ENCODE peak calls at places on chromosomes 7 and 10, in eight cellular contexts. One of them, this sample, is unnamed. For H3K9me3, the result is how much of the 10 kb centered on the place peaks cover.

GRCh38 chr7:16818732-16819131 is 13.9 kb upstream of the AGR2 start:
- DNase-seq in tibial nerve: no peak
- DNase-seq in heart left ventricle: no peak
- DNase-seq in suprapubic skin: no peak
- DNase-seq in body of pancreas: no peak
- DNase-seq in stomach: no peak
- DNase-seq in right lobe of liver: no peak
- DNase-seq in GM12878: no peak
- DNase-seq in this sample: no peak

GRCh38 chr7:140899883-140900282 is 24.8 kb downstream of the BRAF start:
- DNase-seq in heart left ventricle: no peak
- DNase-seq in tibial nerve: no peak
- DNase-seq in stomach: no peak
- DNase-seq in right lobe of liver: no peak
- DNase-seq in GM12878: no peak
- DNase-seq in body of pancreas: no peak
- DNase-seq in suprapubic skin: no peak
- DNase-seq in this sample: no peak

GRCh38 chr10:93403152-93403551 is 79.0 kb downstream of the MYOF start:
- DNase-seq in heart left ventricle: no peak
- DNase-seq in right lobe of liver: no peak
- DNase-seq in GM12878: no peak
- DNase-seq in body of pancreas: no peak
- DNase-seq in tibial nerve: no peak
- DNase-seq in stomach: no peak
- DNase-seq in suprapubic skin: no peak
- DNase-seq in this sample: no peak

GRCh38 chr7:111835066-111835465 is 272.8 kb upstream of the IMMP2L start:
- DNase-seq in right lobe of liver: no peak
- DNase-seq in tibial nerve: no peak
- DNase-seq in body of pancreas: no peak
- DNase-seq in stomach: no peak
- DNase-seq in suprapubic skin: no peak
- DNase-seq in GM12878: no peak
- DNase-seq in heart left ventricle: no peak
- DNase-seq in this sample: no peak

GRCh38 chr10:99761395-99761794 is 21.0 kb upstream of the ABCC2 start:
- DNase-seq in suprapubic skin: no peak
- DNase-seq in heart left ventricle: no peak
- DNase-seq in tibial nerve: no peak
- DNase-seq in stomach: no peak
- DNase-seq in right lobe of liver: no peak
- DNase-seq in body of pancreas: no peak
- DNase-seq in GM12878: no peak
- DNase-seq in this sample: no peak

GRCh38 chr10:73774637-73775036 is 7.2 kb upstream of the CHCHD1 start:
- DNase-seq in suprapubic skin: no peak
- DNase-seq in right lobe of liver: no peak
- DNase-seq in stomach: no peak
- DNase-seq in heart left ventricle: no peak
- DNase-seq in tibial nerve: no peak
- DNase-seq in GM12878: no peak
- DNase-seq in body of pancreas: no peak
- DNase-seq in this sample: no peak

GRCh38 chr10:17229967-17230682 is 2.1 kb downstream of the VIM start:
- DNase-seq in right lobe of liver: peak
- DNase-seq in suprapubic skin: peak
- DNase-seq in GM12878: peak
- DNase-seq in tibial nerve: peak
- DNase-seq in heart left ventricle: peak
- DNase-seq in stomach: peak
- DNase-seq in body of pancreas: peak
- DNase-seq in this sample: peak

GRCh38 chr7:127938588-127938987 is 92.6 kb downstream of the LRRC4 start:
- DNase-seq in GM12878: no peak
- DNase-seq in right lobe of liver: no peak
- DNase-seq in body of pancreas: no peak
- DNase-seq in tibial nerve: no peak
- DNase-seq in stomach: no peak
- DNase-seq in heart left ventricle: no peak
- DNase-seq in suprapubic skin: no peak
- DNase-seq in this sample: no peak

GRCh38 chr7:30173058-30173897 is 38.5 kb downstream of the MTURN start:
- DNase-seq in stomach: peak
- DNase-seq in heart left ventricle: peak
- DNase-seq in body of pancreas: peak
- DNase-seq in suprapubic skin: peak
- DNase-seq in GM12878: no peak
- DNase-seq in right lobe of liver: no peak
- DNase-seq in tibial nerve: peak
- DNase-seq in this sample: peak

GRCh38 chr10:22988581-22989360 is 60.9 kb downstream of the ARMC3 start:
- DNase-seq in body of pancreas: peak
- DNase-seq in GM12878: peak
- DNase-seq in stomach: peak
- DNase-seq in suprapubic skin: no peak
- DNase-seq in right lobe of liver: no peak
- DNase-seq in tibial nerve: peak
- DNase-seq in heart left ventricle: peak
- DNase-seq in this sample: peak

GRCh38 chr7:36370046-36370445 is 19.6 kb upstream of the ANLN start:
- DNase-seq in stomach: no peak
- DNase-seq in right lobe of liver: no peak
- DNase-seq in heart left ventricle: no peak
- DNase-seq in suprapubic skin: no peak
- DNase-seq in GM12878: no peak
- DNase-seq in tibial nerve: no peak
- DNase-seq in body of pancreas: no peak
- DNase-seq in this sample: no peak

GRCh38 chr10:17453377-17454091 is 861 bp downstream of the ST8SIA6 start:
- DNase-seq in suprapubic skin: no peak
- DNase-seq in GM12878: no peak
- DNase-seq in right lobe of liver: peak
- DNase-seq in heart left ventricle: peak
- DNase-seq in stomach: peak
- DNase-seq in tibial nerve: peak
- DNase-seq in body of pancreas: peak
- DNase-seq in this sample: no peak

GRCh38 chr10:43863859-43864591 is 215.3 kb upstream of the ZNF32 start:
- DNase-seq in heart left ventricle: peak
- DNase-seq in tibial nerve: no peak
- DNase-seq in stomach: peak
- DNase-seq in body of pancreas: no peak
- DNase-seq in suprapubic skin: no peak
- DNase-seq in right lobe of liver: peak
- DNase-seq in GM12878: no peak
- DNase-seq in this sample: no peak

GRCh38 chr10:130038019-130038555 is 72.5 kb downstream of the C10orf143 start:
- DNase-seq in heart left ventricle: no peak
- DNase-seq in right lobe of liver: peak
- DNase-seq in tibial nerve: no peak
- DNase-seq in suprapubic skin: no peak
- DNase-seq in stomach: no peak
- DNase-seq in body of pancreas: peak
- DNase-seq in GM12878: no peak
- DNase-seq in this sample: peak

GRCh38 chr10:79266543-79267312 is 80.5 kb upstream of the PPIF start:
- DNase-seq in body of pancreas: no peak
- DNase-seq in GM12878: peak
- DNase-seq in tibial nerve: no peak
- DNase-seq in right lobe of liver: peak
- DNase-seq in suprapubic skin: peak
- DNase-seq in stomach: peak
- DNase-seq in heart left ventricle: peak
- DNase-seq in this sample: peak

GRCh38 chr7:149884016-149884415 is 10.2 kb downstream of the ATP6V0E2 start:
- DNase-seq in GM12878: no peak
- DNase-seq in body of pancreas: peak
- DNase-seq in stomach: peak
- DNase-seq in tibial nerve: no peak
- DNase-seq in right lobe of liver: peak
- DNase-seq in suprapubic skin: no peak
- DNase-seq in heart left ventricle: no peak
- DNase-seq in this sample: no peak
- H3K4me3 ChIP-seq in GM12878: no peak
- H3K4me3 ChIP-seq in body of pancreas: no peak
- H3K4me3 ChIP-seq in stomach: no peak
- H3K4me3 ChIP-seq in tibial nerve: no peak
- H3K4me3 ChIP-seq in right lobe of liver: no peak
- H3K4me3 ChIP-seq in suprapubic skin: no peak
- H3K4me3 ChIP-seq in heart left ventricle: no peak
- H3K4me3 ChIP-seq in this sample: no peak

GRCh38 chr10:14507721-14508120 is 177.0 kb upstream of the FRMD4A start:
- DNase-seq in body of pancreas: no peak
- DNase-seq in heart left ventricle: no peak
- DNase-seq in stomach: no peak
- DNase-seq in suprapubic skin: no peak
- DNase-seq in tibial nerve: no peak
- DNase-seq in GM12878: no peak
- DNase-seq in right lobe of liver: no peak
- DNase-seq in this sample: no peak
- H3K9me3 ChIP-seq in body of pancreas: under half
- H3K9me3 ChIP-seq in heart left ventricle: under half
- H3K9me3 ChIP-seq in stomach: under half
- H3K9me3 ChIP-seq in suprapubic skin: under half
- H3K9me3 ChIP-seq in tibial nerve: under half
- H3K9me3 ChIP-seq in GM12878: under half
- H3K9me3 ChIP-seq in right lobe of liver: under half
- H3K9me3 ChIP-seq in this sample: under half

DNA sequence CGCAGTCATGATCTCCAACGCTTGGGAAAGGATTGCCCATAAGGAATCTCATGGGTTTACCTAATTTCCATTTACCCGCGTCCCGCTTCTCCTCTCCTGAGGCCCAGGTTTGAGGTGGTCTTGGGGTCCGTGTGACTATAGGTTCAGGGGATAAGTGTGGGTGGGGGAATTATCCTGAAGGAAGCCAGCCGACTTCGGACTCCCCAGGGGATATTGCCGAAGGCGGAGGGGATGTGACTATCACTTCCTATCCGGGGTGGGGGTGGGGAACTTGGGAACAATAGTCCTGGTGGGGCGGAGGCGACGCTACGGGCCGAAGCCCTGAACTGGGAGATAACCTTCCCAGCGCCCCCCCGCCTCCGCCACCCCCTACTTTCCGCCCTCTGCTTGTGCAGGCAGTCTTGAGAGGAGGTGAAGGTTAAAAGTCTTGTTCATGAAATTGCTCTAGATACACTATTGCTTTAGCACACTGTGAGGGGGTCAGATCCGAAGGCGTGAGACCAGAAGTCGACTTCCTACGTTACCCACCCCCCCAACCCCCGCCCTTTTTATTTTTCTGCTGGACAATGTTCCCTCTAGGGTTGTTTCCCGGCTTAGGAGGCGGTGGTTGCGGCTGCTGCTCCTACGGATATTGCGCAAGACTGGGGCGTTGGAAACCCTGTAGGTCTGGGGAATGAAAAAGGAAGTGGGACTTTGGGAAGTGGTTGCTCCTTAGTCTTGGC is 1.3 kb downstream of the PTPN12 start:
- DNase-seq in GM12878: no peak
- DNase-seq in body of pancreas: peak
- DNase-seq in tibial nerve: peak
- DNase-seq in suprapubic skin: peak
- DNase-seq in right lobe of liver: peak
- DNase-seq in stomach: peak
- DNase-seq in heart left ventricle: peak
- DNase-seq in this sample: peak
- TF ChIP-seq POLR2A in GM12878: no peak
- TF ChIP-seq POLR2A in body of pancreas: peak
- TF ChIP-seq POLR2A in tibial nerve: peak
- TF ChIP-seq POLR2A in suprapubic skin: no peak
- TF ChIP-seq POLR2A in right lobe of liver: no peak
- TF ChIP-seq POLR2A in stomach: no peak
- TF ChIP-seq POLR2A in heart left ventricle: no peak
- TF ChIP-seq POLR2A in this sample: no peak

GRCh38 chr7:79452495-79453265 is 787 bp downstream of the MAGI2 start:
- DNase-seq in tibial nerve: no peak
- DNase-seq in suprapubic skin: no peak
- DNase-seq in body of pancreas: peak
- DNase-seq in heart left ventricle: peak
- DNase-seq in GM12878: no peak
- DNase-seq in stomach: no peak
- DNase-seq in right lobe of liver: peak
- DNase-seq in this sample: peak

GRCh38 chr7:79454325-79454960 is 976 bp upstream of the MAGI2 start:
- DNase-seq in right lobe of liver: peak
- DNase-seq in suprapubic skin: no peak
- DNase-seq in GM12878: no peak
- DNase-seq in heart left ventricle: peak
- DNase-seq in tibial nerve: peak
- DNase-seq in stomach: no peak
- DNase-seq in body of pancreas: no peak
- DNase-seq in this sample: peak

GRCh38 chr7:79453558-79454324 is at the start of gene MAGI2:
- DNase-seq in GM12878: no peak
- DNase-seq in tibial nerve: peak
- DNase-seq in suprapubic skin: peak
- DNase-seq in stomach: peak
- DNase-seq in right lobe of liver: peak
- DNase-seq in heart left ventricle: peak
- DNase-seq in body of pancreas: peak
- DNase-seq in this sample: peak

GRCh38 chr7:79453266-79453557 is 255 bp downstream of the MAGI2 start:
- DNase-seq in tibial nerve: no peak
- DNase-seq in suprapubic skin: no peak
- DNase-seq in GM12878: no peak
- DNase-seq in right lobe of liver: no peak
- DNase-seq in heart left ventricle: peak
- DNase-seq in stomach: no peak
- DNase-seq in body of pancreas: no peak
- DNase-seq in this sample: no peak

GRCh38 chr7:79455173-79455790 is 1.8 kb upstream of the MAGI2 start:
- DNase-seq in GM12878: no peak
- DNase-seq in body of pancreas: no peak
- DNase-seq in suprapubic skin: no peak
- DNase-seq in stomach: no peak
- DNase-seq in tibial nerve: no peak
- DNase-seq in right lobe of liver: no peak
- DNase-seq in heart left ventricle: peak
- DNase-seq in this sample: no peak
- H3K4me3 ChIP-seq in GM12878: no peak
- H3K4me3 ChIP-seq in body of pancreas: no peak
- H3K4me3 ChIP-seq in suprapubic skin: peak
- H3K4me3 ChIP-seq in stomach: peak
- H3K4me3 ChIP-seq in tibial nerve: no peak
- H3K4me3 ChIP-seq in right lobe of liver: no peak
- H3K4me3 ChIP-seq in heart left ventricle: peak
- H3K4me3 ChIP-seq in this sample: peak

GRCh38 chr10:71336632-71337031 is 17.6 kb downstream of the SLC29A3 start:
- DNase-seq in suprapubic skin: no peak
- DNase-seq in heart left ventricle: no peak
- DNase-seq in stomach: no peak
- DNase-seq in GM12878: no peak
- DNase-seq in tibial nerve: no peak
- DNase-seq in right lobe of liver: no peak
- DNase-seq in body of pancreas: no peak
- DNase-seq in this sample: no peak
- H3K9me3 ChIP-seq in suprapubic skin: under half
- H3K9me3 ChIP-seq in heart left ventricle: under half
- H3K9me3 ChIP-seq in stomach: under half
- H3K9me3 ChIP-seq in GM12878: under half
- H3K9me3 ChIP-seq in tibial nerve: under half
- H3K9me3 ChIP-seq in right lobe of liver: under half
- H3K9me3 ChIP-seq in body of pancreas: under half
- H3K9me3 ChIP-seq in this sample: under half

GRCh38 chr10:49538381-49539319 is at the start of gene ERCC6:
- DNase-seq in GM12878: peak
- DNase-seq in stomach: peak
- DNase-seq in suprapubic skin: peak
- DNase-seq in tibial nerve: peak
- DNase-seq in body of pancreas: peak
- DNase-seq in right lobe of liver: peak
- DNase-seq in heart left ventricle: peak
- DNase-seq in this sample: peak
- TF ChIP-seq POLR2A in GM12878: peak
- TF ChIP-seq POLR2A in stomach: no peak
- TF ChIP-seq POLR2A in suprapubic skin: no peak
- TF ChIP-seq POLR2A in tibial nerve: peak
- TF ChIP-seq POLR2A in body of pancreas: peak
- TF ChIP-seq POLR2A in right lobe of liver: peak
- TF ChIP-seq POLR2A in heart left ventricle: peak
- TF ChIP-seq POLR2A in this sample: peak